ENCODE peak calls at places on chromosomes 12 and 14, in five cellular contexts. Z, P, D, Y and R are unnamed samples.

GRCh38 chr14:91138511-91139359 is 24.9 kb downstream of the DGLUCY start:
- DNase-seq in Z (peak; percentile 45), P (peak; percentile 27), Y (peak; percentile 65), D (no peak), R (peak; percentile 50)

GRCh38 chr12:49627752-49628360 is 4.5 kb downstream of the PRPF40B start:
- DNase-seq in D (no peak), P (peak; percentile 47), Z (peak; percentile 74), Y (peak; percentile 66), R (peak; percentile 45)

GRCh38 chr12:62466018-62466595 is 519 bp upstream of the MON2 start:
- DNase-seq in Y (peak; percentile 45), Z (peak; percentile 46), D (no peak), P (peak; percentile 48), R (no peak)

GRCh38 chr12:31033681-31034080 is 40.0 kb upstream of the DDX11 start:
- DNase-seq in Y (no peak), D (no peak), Z (no peak), P (no peak), R (no peak)

GRCh38 chr12:19894803-19895202 is 455.5 kb downstream of the AEBP2 start:
- DNase-seq in Z (no peak), Y (peak; percentile 44), P (no peak), D (no peak), R (peak; percentile 83)

GRCh38 chr14:99975190-99975589 is 90.0 kb upstream of the EVL start:
- DNase-seq in P (no peak), D (no peak), Y (no peak), Z (no peak), R (no peak)

GRCh38 chr12:114935658-114936057 is 251.7 kb upstream of the TBX3 start:
- DNase-seq in D (no peak), P (no peak), Y (no peak), Z (no peak), R (no peak)

GRCh38 chr12:126219139-126219538 is 1153.9 kb downstream of the AACS start:
- DNase-seq in Y (no peak), D (no peak), P (no peak), Z (no peak), R (no peak)

GRCh38 chr12:50932787-50933280 is 19.5 kb upstream of the HIGD1C start:
- DNase-seq in Y (no peak), P (no peak), Z (no peak), D (no peak), R (no peak)

GRCh38 chr12:31324845-31325523 is 966 bp downstream of the SINHCAF start:
- DNase-seq in P (peak; percentile 61), Z (peak; percentile 56), Y (peak; percentile 63), D (peak; percentile 49), R (peak; percentile 63)

GRCh38 chr14:72847721-72848120 is 46.2 kb downstream of the DPF3 start:
- DNase-seq in Y (no peak), P (no peak), Z (no peak), D (no peak), R (no peak)

GRCh38 chr12:113162102-113163029 is 12.8 kb downstream of the CFAP73 start:
- DNase-seq in Y (peak; percentile 34), D (no peak), P (peak; percentile 56), Z (no peak), R (peak; percentile 16)

GRCh38 chr12:93237235-93237915 is 140.3 kb upstream of the NUDT4 start:
- DNase-seq in Y (no peak), P (peak; percentile 92), Z (peak; percentile 66), D (no peak), R (no peak)

GRCh38 chr14:96164861-96165490 is 39.7 kb upstream of the BDKRB2 start:
- DNase-seq in Y (no peak), Z (no peak), D (no peak), P (no peak), R (no peak)

GRCh38 chr14:46488374-46488773 is 163.2 kb downstream of the RPL10L start:
- DNase-seq in Y (no peak), P (no peak), D (no peak), Z (no peak), R (no peak)

GRCh38 chr12:45483571-45483970 is 245.9 kb upstream of the ARID2 start:
- DNase-seq in Z (peak; percentile 83), P (peak; percentile 73), Y (no peak), D (no peak), R (no peak)

GRCh38 chr14:73125169-73125588 is 11.1 kb upstream of the PSEN1 start:
- DNase-seq in P (no peak), Z (no peak), Y (no peak), D (peak; percentile 62), R (no peak)

GRCh38 chr12:2410490-2410889 is 357.7 kb downstream of the CACNA1C start:
- DNase-seq in P (no peak), Y (no peak), D (no peak), Z (no peak), R (no peak)